ENCODE peak calls at places on chromosomes 12 and 14, in nine cellular contexts. T, J, D, G, E, O, C, Q and A are unnamed samples.

GRCh38 chr12:14842315-14842714 is 1.0 kb downstream of the ART4 start:
- ATAC-seq in T (no peak), J (no peak), D (no peak), G (peak; percentile 44), E (no peak), O (no peak), C (no peak), Q (no peak), A (no peak)

GRCh38 chr12:78820946-78821345 is 43.6 kb upstream of the SYT1 start:
- ATAC-seq in T (no peak), J (no peak), D (no peak), G (no peak), E (no peak), O (no peak), C (no peak), Q (no peak), A (no peak)

GRCh38 chr12:115660211-115660805 is 617.2 kb downstream of the MED13L start:
- ATAC-seq in T (peak; percentile 41), J (peak; percentile 73), D (peak; percentile 95), G (peak; percentile 100), E (peak; percentile 53), O (peak; percentile 59), C (no peak), Q (no peak), A (peak; percentile 43)

GRCh38 chr12:47954467-47955045 is 8.8 kb upstream of the TMEM106C start:
- ATAC-seq in T (no peak), J (no peak), D (no peak), G (peak; percentile 90), E (no peak), O (no peak), C (no peak), Q (no peak), A (no peak)

GRCh38 chr12:43462741-43463140 is 89.3 kb downstream of the ADAMTS20 start:
- ATAC-seq in T (no peak), J (no peak), D (no peak), G (no peak), E (no peak), O (no peak), C (no peak), Q (no peak), A (no peak)

GRCh38 chr14:65824285-65824977 is 411.9 kb downstream of the FUT8 start:
- ATAC-seq in T (peak; percentile 70), J (peak; percentile 65), D (peak; percentile 62), G (peak; percentile 90), E (peak; percentile 86), O (peak; percentile 87), C (peak; percentile 98), Q (peak; percentile 70), A (peak; percentile 77)

GRCh38 chr14:26282578-26282977 is 315.3 kb downstream of the NOVA1 start:
- ATAC-seq in T (no peak), J (no peak), D (no peak), G (no peak), E (no peak), O (no peak), C (no peak), Q (no peak), A (no peak)

GRCh38 chr12:124531906-124532305 is 35.5 kb downstream of the NCOR2 start:
- ATAC-seq in T (no peak), J (no peak), D (no peak), G (no peak), E (no peak), O (no peak), C (no peak), Q (no peak), A (no peak)

GRCh38 chr12:111298583-111299436 is 70.1 kb downstream of the PHETA1 start:
- ATAC-seq in T (peak; percentile 34), J (peak; percentile 15), D (peak; percentile 84), G (peak; percentile 60), E (peak; percentile 47), O (peak; percentile 92), C (peak; percentile 34), Q (peak; percentile 87), A (no peak)

GRCh38 chr14:91418387-91419043 is 895 bp upstream of the CCDC88C start:
- ATAC-seq in T (peak; percentile 80), J (peak; percentile 69), D (peak; percentile 81), G (peak; percentile 70), E (peak; percentile 49), O (peak; percentile 13), C (peak; percentile 32), Q (peak; percentile 62), A (peak; percentile 51)

GRCh38 chr12:11716794-11717532 is 67.5 kb downstream of the ETV6 start:
- ATAC-seq in T (no peak), J (no peak), D (no peak), G (peak; percentile 80), E (no peak), O (no peak), C (no peak), Q (no peak), A (no peak)

GRCh38 chr12:121800694-121801600 is 2.9 kb upstream of the SETD1B start:
- ATAC-seq in T (no peak), J (no peak), D (no peak), G (peak; percentile 5), E (peak; percentile 20), O (peak; percentile 0), C (peak; percentile 7), Q (no peak), A (peak; percentile 23)
- H3K4me1 ChIP-seq in T (peaks cover 21% of the 10 kb centered on the region), J (peaks cover 11% of the 10 kb centered on the region), D (peaks cover 52% of the 10 kb centered on the region), G (peaks cover 35% of the 10 kb centered on the region), E (peaks cover 51% of the 10 kb centered on the region), O (peaks cover 55% of the 10 kb centered on the region), C (peaks cover 26% of the 10 kb centered on the region), Q (peaks cover 35% of the 10 kb centered on the region), A (peaks cover 35% of the 10 kb centered on the region)

GRCh38 chr14:51701956-51702355 is 50.2 kb downstream of the FRMD6 start:
- ATAC-seq in T (no peak), J (no peak), D (no peak), G (no peak), E (no peak), O (peak; percentile 63), C (no peak), Q (no peak), A (no peak)

GRCh38 chr14:51703787-51704186 is 52.1 kb downstream of the FRMD6 start:
- ATAC-seq in T (no peak), J (no peak), D (no peak), G (no peak), E (no peak), O (no peak), C (no peak), Q (no peak), A (no peak)

GRCh38 chr14:51704465-51705050 is 52.8 kb downstream of the FRMD6 start:
- ATAC-seq in T (no peak), J (no peak), D (no peak), G (no peak), E (no peak), O (no peak), C (no peak), Q (no peak), A (no peak)
- H3K4me1 ChIP-seq in T (no peaks in the 10 kb centered on the region), J (no peaks in the 10 kb centered on the region), D (no peaks in the 10 kb centered on the region), G (no peaks in the 10 kb centered on the region), E (no peaks in the 10 kb centered on the region), O (no peaks in the 10 kb centered on the region), C (no peaks in the 10 kb centered on the region), Q (no peaks in the 10 kb centered on the region), A (no peaks in the 10 kb centered on the region)

GRCh38 chr12:57617942-57618341 is 6.7 kb downstream of the ARHGEF25 start:
- ATAC-seq in T (no peak), J (peak; percentile 12), D (peak; percentile 63), G (no peak), E (no peak), O (no peak), C (no peak), Q (no peak), A (no peak)
- H3K4me1 ChIP-seq in T (peaks cover 9% of the 10 kb centered on the region), J (no peaks in the 10 kb centered on the region), D (peaks cover 69% of the 10 kb centered on the region), G (peaks cover 11% of the 10 kb centered on the region), E (peaks cover 21% of the 10 kb centered on the region), O (no peaks in the 10 kb centered on the region), C (peaks cover 30% of the 10 kb centered on the region), Q (peaks cover 13% of the 10 kb centered on the region), A (peaks cover 22% of the 10 kb centered on the region)

DNA sequence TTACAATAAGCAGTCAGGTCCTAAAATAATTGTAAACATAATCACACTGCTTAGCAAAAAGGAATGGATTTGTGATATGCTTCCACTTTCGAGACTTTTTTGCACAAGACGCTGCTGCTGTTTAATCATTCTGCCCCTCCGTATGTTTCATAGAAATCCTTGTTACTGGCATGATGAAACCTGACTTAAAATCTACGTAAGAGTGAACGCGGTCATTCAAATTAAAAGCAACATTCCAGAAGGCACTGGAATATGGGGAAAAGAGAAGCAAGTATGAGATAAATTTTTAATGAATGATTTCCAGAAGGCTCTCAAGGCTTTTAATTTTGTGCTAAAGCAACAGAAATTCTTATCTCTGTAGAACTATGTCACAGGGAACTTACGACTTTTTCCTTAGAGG is 1.1 kb downstream of the CNIH1 start:
- ATAC-seq in T (no peak), J (no peak), D (no peak), G (no peak), E (no peak), O (no peak), C (no peak), Q (no peak), A (no peak)
- H3K4me1 ChIP-seq in T (peaks cover 3% of the 10 kb centered on the region), J (peaks cover 3% of the 10 kb centered on the region), D (peaks cover 36% of the 10 kb centered on the region), G (peaks cover 14% of the 10 kb centered on the region), E (peaks cover 13% of the 10 kb centered on the region), O (peaks cover 58% of the 10 kb centered on the region), C (peaks cover 18% of the 10 kb centered on the region), Q (peaks cover 23% of the 10 kb centered on the region), A (peaks cover 8% of the 10 kb centered on the region)

GRCh38 chr14:32230695-32231280 is 27.7 kb upstream of the RNU6-8 start:
- ATAC-seq in T (no peak), J (no peak), D (peak; percentile 50), G (no peak), E (no peak), O (peak; percentile 62), C (no peak), Q (peak; percentile 38), A (no peak)
- H3K4me1 ChIP-seq in T (no peaks in the 10 kb centered on the region), J (no peaks in the 10 kb centered on the region), D (peaks cover 55% of the 10 kb centered on the region), G (no peaks in the 10 kb centered on the region), E (no peaks in the 10 kb centered on the region), O (peaks cover 50% of the 10 kb centered on the region), C (no peaks in the 10 kb centered on the region), Q (no peaks in the 10 kb centered on the region), A (no peaks in the 10 kb centered on the region)